ENCODE peak calls at places on chromosomes 5 and 9, in five cellular contexts. One of them, this sample, is unnamed.

GRCh38 chr5:139955616-139956283 is 87.3 kb downstream of the NRG2 start:
- DNase-seq in IMR-90: no peak
- DNase-seq in H9: peak; percentile 64
- DNase-seq in neuronal stem cell: no peak
- DNase-seq in trophoblast cell: no peak
- DNase-seq in this sample: peak; percentile 82

GRCh38 chr5:89320889-89321288 is 437.9 kb upstream of the MEF2C start:
- DNase-seq in IMR-90: no peak
- DNase-seq in H9: no peak
- DNase-seq in neuronal stem cell: no peak
- DNase-seq in trophoblast cell: no peak
- DNase-seq in this sample: no peak

GRCh38 chr9:133423216-133423615 is 1.0 kb downstream of the ADAMTS13 start:
- DNase-seq in IMR-90: peak; percentile 69
- DNase-seq in H9: no peak
- DNase-seq in neuronal stem cell: no peak
- DNase-seq in trophoblast cell: no peak
- DNase-seq in this sample: no peak

GRCh38 chr5:14250094-14250777 is 107.1 kb downstream of the TRIO start:
- DNase-seq in IMR-90: peak; percentile 86
- DNase-seq in H9: no peak
- DNase-seq in neuronal stem cell: peak; percentile 46
- DNase-seq in trophoblast cell: peak; percentile 89
- DNase-seq in this sample: peak; percentile 88

GRCh38 chr5:114055810-114056476 is 305.9 kb upstream of the KCNN2 start:
- DNase-seq in IMR-90: peak; percentile 1
- DNase-seq in H9: peak; percentile 54
- DNase-seq in neuronal stem cell: peak; percentile 21
- DNase-seq in trophoblast cell: no peak
- DNase-seq in this sample: peak; percentile 41

GRCh38 chr5:83577036-83577636 is 105.6 kb downstream of the VCAN start:
- DNase-seq in IMR-90: peak; percentile 32
- DNase-seq in H9: no peak
- DNase-seq in neuronal stem cell: no peak
- DNase-seq in trophoblast cell: peak; percentile 56
- DNase-seq in this sample: peak; percentile 54

GRCh38 chr9:27426717-27427645 is 97.1 kb upstream of the IFNK start:
- DNase-seq in IMR-90: peak; percentile 18
- DNase-seq in H9: peak; percentile 53
- DNase-seq in neuronal stem cell: no peak
- DNase-seq in trophoblast cell: peak; percentile 91
- DNase-seq in this sample: peak; percentile 93

GRCh38 chr9:121812159-121812735 is 160.8 kb downstream of the DAB2IP start:
- DNase-seq in IMR-90: no peak
- DNase-seq in H9: no peak
- DNase-seq in neuronal stem cell: no peak
- DNase-seq in trophoblast cell: no peak
- DNase-seq in this sample: no peak

GRCh38 chr5:2670856-2671404 is 80.5 kb downstream of the IRX2 start:
- DNase-seq in IMR-90: no peak
- DNase-seq in H9: no peak
- DNase-seq in neuronal stem cell: no peak
- DNase-seq in trophoblast cell: no peak
- DNase-seq in this sample: no peak

GRCh38 chr5:61604076-61604475 is 272.0 kb downstream of the ZSWIM6 start:
- DNase-seq in IMR-90: no peak
- DNase-seq in H9: no peak
- DNase-seq in neuronal stem cell: no peak
- DNase-seq in trophoblast cell: no peak
- DNase-seq in this sample: no peak

GRCh38 chr9:72997387-72997995 is 44.6 kb upstream of the ALDH1A1 start:
- DNase-seq in IMR-90: no peak
- DNase-seq in H9: peak; percentile 29
- DNase-seq in neuronal stem cell: no peak
- DNase-seq in trophoblast cell: no peak
- DNase-seq in this sample: no peak

GRCh38 chr9:13993482-13994267 is 320.3 kb downstream of the NFIB start:
- DNase-seq in IMR-90: no peak
- DNase-seq in H9: no peak
- DNase-seq in neuronal stem cell: no peak
- DNase-seq in trophoblast cell: no peak
- DNase-seq in this sample: no peak

GRCh38 chr9:113598451-113598850 is 134.9 kb downstream of the RGS3 start:
- DNase-seq in IMR-90: no peak
- DNase-seq in H9: peak; percentile 25
- DNase-seq in neuronal stem cell: no peak
- DNase-seq in trophoblast cell: no peak
- DNase-seq in this sample: no peak

GRCh38 chr9:76365028-76365427 is 29.2 kb downstream of the RFK start:
- DNase-seq in IMR-90: peak; percentile 38
- DNase-seq in H9: no peak
- DNase-seq in neuronal stem cell: peak; percentile 17
- DNase-seq in trophoblast cell: peak; percentile 40
- DNase-seq in this sample: peak; percentile 87

GRCh38 chr9:72928042-72928507 is 24.8 kb downstream of the ALDH1A1 start:
- DNase-seq in IMR-90: no peak
- DNase-seq in H9: no peak
- DNase-seq in neuronal stem cell: no peak
- DNase-seq in trophoblast cell: no peak
- DNase-seq in this sample: no peak

GRCh38 chr9:98185611-98186171 is 6.7 kb downstream of the CORO2A start:
- DNase-seq in IMR-90: no peak
- DNase-seq in H9: no peak
- DNase-seq in neuronal stem cell: no peak
- DNase-seq in trophoblast cell: no peak
- DNase-seq in this sample: no peak

GRCh38 chr5:41903382-41903891 is 707 bp upstream of the RIMOC1 start:
- DNase-seq in IMR-90: no peak
- DNase-seq in H9: no peak
- DNase-seq in neuronal stem cell: peak; percentile 3
- DNase-seq in trophoblast cell: no peak
- DNase-seq in this sample: no peak

GRCh38 chr5:128213340-128213739 is 129.8 kb downstream of the SLC12A2 start:
- DNase-seq in IMR-90: peak; percentile 77
- DNase-seq in H9: peak; percentile 65
- DNase-seq in neuronal stem cell: peak; percentile 62
- DNase-seq in trophoblast cell: peak; percentile 33
- DNase-seq in this sample: peak; percentile 84

GRCh38 chr9:138105561-138106505 is 228.3 kb downstream of the CACNA1B start:
- DNase-seq in IMR-90: no peak
- DNase-seq in H9: peak; percentile 12
- DNase-seq in neuronal stem cell: no peak
- DNase-seq in trophoblast cell: no peak
- DNase-seq in this sample: no peak

GRCh38 chr9:93937193-93937592 is 18.0 kb downstream of the BARX1 start:
- DNase-seq in IMR-90: no peak
- DNase-seq in H9: no peak
- DNase-seq in neuronal stem cell: no peak
- DNase-seq in trophoblast cell: no peak
- DNase-seq in this sample: no peak

GRCh38 chr5:61176631-61177030 is 14.4 kb upstream of the SMIM15 start:
- DNase-seq in IMR-90: no peak
- DNase-seq in H9: no peak
- DNase-seq in neuronal stem cell: no peak
- DNase-seq in trophoblast cell: no peak
- DNase-seq in this sample: no peak

GRCh38 chr9:106717686-106718085 is 145.3 kb upstream of the ZNF462 start:
- DNase-seq in IMR-90: peak; percentile 80
- DNase-seq in H9: no peak
- DNase-seq in neuronal stem cell: no peak
- DNase-seq in trophoblast cell: peak; percentile 37
- DNase-seq in this sample: peak; percentile 75

GRCh38 chr9:5438301-5439162 is 807 bp upstream of the PLGRKT start:
- DNase-seq in IMR-90: peak; percentile 56
- DNase-seq in H9: no peak
- DNase-seq in neuronal stem cell: no peak
- DNase-seq in trophoblast cell: peak; percentile 95
- DNase-seq in this sample: no peak

GRCh38 chr9:131367445-131367844 is 26.4 kb upstream of the PRRC2B start:
- DNase-seq in IMR-90: no peak
- DNase-seq in H9: no peak
- DNase-seq in neuronal stem cell: no peak
- DNase-seq in trophoblast cell: no peak
- DNase-seq in this sample: no peak

GRCh38 chr5:149940941-149941644 is 3.5 kb downstream of the PDE6A start:
- DNase-seq in IMR-90: no peak
- DNase-seq in H9: no peak
- DNase-seq in neuronal stem cell: no peak
- DNase-seq in trophoblast cell: peak; percentile 58
- DNase-seq in this sample: no peak

GRCh38 chr5:78221964-78222451 is 72.5 kb downstream of the AP3B1 start:
- DNase-seq in IMR-90: peak; percentile 4
- DNase-seq in H9: peak; percentile 52
- DNase-seq in neuronal stem cell: no peak
- DNase-seq in trophoblast cell: peak; percentile 10
- DNase-seq in this sample: peak; percentile 72

DNA sequence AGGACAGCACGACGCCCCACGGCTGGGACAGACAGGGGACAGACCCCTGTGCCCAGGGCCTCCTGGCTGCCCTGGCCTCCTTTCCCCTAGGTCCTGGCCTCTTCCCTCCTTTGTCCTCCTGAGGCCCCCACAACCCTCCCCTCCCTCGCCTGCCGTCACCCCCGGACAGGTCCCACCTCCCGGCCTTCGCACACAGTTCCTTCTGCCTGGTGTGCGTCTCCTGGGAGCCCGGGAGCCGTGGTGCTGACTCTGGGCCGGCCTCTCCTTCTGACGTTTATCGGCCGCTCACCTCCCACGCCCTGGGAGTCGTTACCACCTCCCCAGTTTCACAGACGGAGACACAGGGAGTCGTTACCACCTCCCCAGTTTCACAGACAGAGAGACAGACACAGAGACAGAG is 25.1 kb upstream of the NOTCH1 start:
- DNase-seq in IMR-90: no peak
- DNase-seq in H9: no peak
- DNase-seq in neuronal stem cell: no peak
- DNase-seq in trophoblast cell: no peak
- DNase-seq in this sample: no peak
- H2AK5ac ChIP-seq in IMR-90: peak overlapping the region; percentile 41
- H2AK5ac ChIP-seq in H9: no peak overlapping the region
- H2AK5ac ChIP-seq in neuronal stem cell: peak overlapping the region; percentile 99
- H2AK5ac ChIP-seq in trophoblast cell: peak overlapping the region; percentile 90
- H2AK5ac ChIP-seq in this sample: no peak overlapping the region

GRCh38 chr9:87702921-87703320 is 23.0 kb upstream of the CTSL start:
- DNase-seq in IMR-90: no peak
- DNase-seq in H9: no peak
- DNase-seq in neuronal stem cell: no peak
- DNase-seq in trophoblast cell: peak; percentile 80
- DNase-seq in this sample: no peak
- H2AK5ac ChIP-seq in IMR-90: no peak overlapping the region
- H2AK5ac ChIP-seq in H9: no peak overlapping the region
- H2AK5ac ChIP-seq in neuronal stem cell: no peak overlapping the region
- H2AK5ac ChIP-seq in trophoblast cell: peak overlapping the region; percentile 95
- H2AK5ac ChIP-seq in this sample: no peak overlapping the region

GRCh38 chr5:76692274-76692540 is 23.7 kb upstream of the F2R start:
- DNase-seq in IMR-90: no peak
- DNase-seq in H9: no peak
- DNase-seq in neuronal stem cell: no peak
- DNase-seq in trophoblast cell: no peak
- DNase-seq in this sample: no peak

GRCh38 chr5:76693141-76693540 is 22.8 kb upstream of the F2R start:
- DNase-seq in IMR-90: no peak
- DNase-seq in H9: no peak
- DNase-seq in neuronal stem cell: no peak
- DNase-seq in trophoblast cell: no peak
- DNase-seq in this sample: no peak

GRCh38 chr5:76691470-76692273 is 24.3 kb upstream of the F2R start:
- DNase-seq in IMR-90: peak; percentile 59
- DNase-seq in H9: no peak
- DNase-seq in neuronal stem cell: no peak
- DNase-seq in trophoblast cell: no peak
- DNase-seq in this sample: peak; percentile 53

GRCh38 chr5:76694317-76694716 is 21.6 kb upstream of the F2R start:
- DNase-seq in IMR-90: no peak
- DNase-seq in H9: no peak
- DNase-seq in neuronal stem cell: no peak
- DNase-seq in trophoblast cell: no peak
- DNase-seq in this sample: no peak

GRCh38 chr5:76692651-76693050 is 23.3 kb upstream of the F2R start:
- DNase-seq in IMR-90: no peak
- DNase-seq in H9: no peak
- DNase-seq in neuronal stem cell: no peak
- DNase-seq in trophoblast cell: no peak
- DNase-seq in this sample: no peak
- H2AK5ac ChIP-seq in IMR-90: peak overlapping the region; percentile 97
- H2AK5ac ChIP-seq in H9: no peak overlapping the region
- H2AK5ac ChIP-seq in neuronal stem cell: no peak overlapping the region
- H2AK5ac ChIP-seq in trophoblast cell: no peak overlapping the region
- H2AK5ac ChIP-seq in this sample: no peak overlapping the region

DNA sequence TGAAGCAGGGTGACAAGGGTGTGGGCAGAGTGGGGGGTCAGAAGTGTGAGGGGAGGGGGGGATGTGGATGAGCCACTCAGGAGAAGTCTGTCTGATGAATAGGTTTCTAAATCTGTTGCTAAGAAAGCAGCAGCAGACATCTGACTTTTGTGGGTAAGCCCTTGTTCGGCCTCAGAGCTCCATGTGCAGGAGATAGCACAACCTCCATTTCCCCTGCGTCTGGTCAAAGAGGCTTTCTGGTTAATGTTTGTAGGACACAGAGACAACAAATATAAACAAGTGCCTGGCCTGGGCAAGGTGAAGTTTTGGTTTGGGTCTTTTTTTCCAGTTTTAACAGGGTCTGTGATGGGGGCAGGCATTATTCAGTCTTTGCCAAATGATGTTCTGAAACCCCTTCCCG is 57.0 kb upstream of the GNE start:
- DNase-seq in IMR-90: no peak
- DNase-seq in H9: no peak
- DNase-seq in neuronal stem cell: no peak
- DNase-seq in trophoblast cell: no peak
- DNase-seq in this sample: no peak
- H2AK5ac ChIP-seq in IMR-90: no peak overlapping the region
- H2AK5ac ChIP-seq in H9: no peak overlapping the region
- H2AK5ac ChIP-seq in neuronal stem cell: no peak overlapping the region
- H2AK5ac ChIP-seq in trophoblast cell: no peak overlapping the region
- H2AK5ac ChIP-seq in this sample: no peak overlapping the region

GRCh38 chr5:133925269-133925668 is 43.2 kb downstream of the C5orf15 start:
- DNase-seq in IMR-90: no peak
- DNase-seq in H9: no peak
- DNase-seq in neuronal stem cell: no peak
- DNase-seq in trophoblast cell: no peak
- DNase-seq in this sample: no peak
- H2AK5ac ChIP-seq in IMR-90: no peak overlapping the region
- H2AK5ac ChIP-seq in H9: no peak overlapping the region
- H2AK5ac ChIP-seq in neuronal stem cell: no peak overlapping the region
- H2AK5ac ChIP-seq in trophoblast cell: no peak overlapping the region
- H2AK5ac ChIP-seq in this sample: no peak overlapping the region